ENCODE peak calls at places on chromosomes 11 and 22, in four cellular contexts. U is OCI-LY7, Z is fibroblast of pulmonary artery, F is GM12865. K is an unnamed sample.
A peak's percentile ranks its signal among the peaks of the same experiment; 100 is the strongest.

GRCh38 chr22:24118689-24119384 is 62.5 kb upstream of the SUSD2 start:
- DNase-seq in U (no peak), Z (no peak), F (no peak), K (no peak)

GRCh38 chr11:116037851-116038250 is 533.6 kb upstream of the CADM1 start:
- DNase-seq in U (no peak), Z (no peak), F (no peak), K (no peak)

GRCh38 chr11:43947815-43948214 is 5.4 kb downstream of the C11orf96 start:
- DNase-seq in U (no peak), Z (no peak), F (no peak), K (no peak)

GRCh38 chr11:76769645-76770586 is 13.2 kb upstream of the TSKU start:
- DNase-seq in U (no peak), Z (peak; percentile 31), F (no peak), K (no peak)

GRCh38 chr11:72721689-72722049 is 30.5 kb downstream of the ARAP1 start:
- DNase-seq in U (peak; percentile 46), Z (peak; percentile 42), F (peak; percentile 42), K (no peak)

GRCh38 chr11:20248345-20248744 is 88.1 kb upstream of the DBX1 start:
- DNase-seq in U (no peak), Z (no peak), F (no peak), K (no peak)

GRCh38 chr22:44172370-44173108 is 8.2 kb upstream of the PARVG start:
- DNase-seq in U (no peak), Z (no peak), F (peak; percentile 67), K (no peak)

GRCh38 chr11:31442086-31442485 is 67.3 kb downstream of the IMMP1L start:
- DNase-seq in U (no peak), Z (no peak), F (no peak), K (no peak)

GRCh38 chr11:46505741-46506485 is 87.9 kb downstream of the AMBRA1 start:
- DNase-seq in U (no peak), Z (no peak), F (no peak), K (no peak)

GRCh38 chr11:10117709-10118341 is 176.2 kb downstream of the SBF2 start:
- DNase-seq in U (no peak), Z (peak; percentile 81), F (no peak), K (no peak)

GRCh38 chr11:130602700-130603584 is 154.5 kb downstream of the ADAMTS15 start:
- DNase-seq in U (no peak), Z (no peak), F (no peak), K (no peak)

GRCh38 chr11:133934599-133935550 is 21.9 kb downstream of the IGSF9B start:
- DNase-seq in U (no peak), Z (peak; percentile 62), F (peak; percentile 14), K (no peak)

GRCh38 chr11:128678017-128678416 is 15.9 kb upstream of the FLI1 start:
- DNase-seq in U (no peak), Z (no peak), F (no peak), K (no peak)

GRCh38 chr11:73152861-73153483 is 10.9 kb upstream of the FCHSD2 start:
- DNase-seq in U (peak; percentile 98), Z (no peak), F (peak; percentile 98), K (peak; percentile 41)

GRCh38 chr11:34155057-34155758 is 49.8 kb downstream of the NAT10 start:
- DNase-seq in U (no peak), Z (no peak), F (no peak), K (no peak)

GRCh38 chr11:46391578-46392420 is at the start of gene CHRM4:
- DNase-seq in U (no peak), Z (peak; percentile 34), F (no peak), K (no peak)

GRCh38 chr11:44817207-44817944 is 90.6 kb downstream of the TSPAN18 start:
- DNase-seq in U (no peak), Z (peak; percentile 13), F (no peak), K (no peak)

GRCh38 chr11:61092280-61092766 is 10.0 kb upstream of the CD5 start:
- DNase-seq in U (no peak), Z (no peak), F (peak; percentile 65), K (no peak)

GRCh38 chr11:107468596-107468995 is 11.0 kb upstream of the CWF19L2 start:
- DNase-seq in U (no peak), Z (peak; percentile 55), F (no peak), K (no peak)

GRCh38 chr11:6799402-6799801 is at the start of gene OR6A2:
- DNase-seq in U (no peak), Z (no peak), F (no peak), K (no peak)

GRCh38 chr11:117690484-117691205 is 106.4 kb downstream of the DSCAML1 start:
- DNase-seq in U (no peak), Z (no peak), F (peak; percentile 18), K (no peak)

GRCh38 chr22:23182289-23183106 is 2.2 kb downstream of the BCR start:
- DNase-seq in U (peak; percentile 52), Z (no peak), F (peak; percentile 67), K (no peak)

GRCh38 chr22:32583074-32583677 is 108.6 kb downstream of the FBXO7 start:
- DNase-seq in U (no peak), Z (no peak), F (no peak), K (no peak)

GRCh38 chr11:57775474-57775873 is 13.9 kb downstream of the CTNND1 start:
- DNase-seq in U (no peak), Z (no peak), F (no peak), K (no peak)

GRCh38 chr11:15909937-15910598 is 446.3 kb downstream of the SOX6 start:
- DNase-seq in U (no peak), Z (no peak), F (no peak), K (no peak)

GRCh38 chr22:37154925-37155712 is 5.4 kb upstream of the IL2RB start:
- DNase-seq in U (no peak), Z (no peak), F (peak; percentile 84), K (no peak)

GRCh38 chr11:74937696-74938475 is 11.0 kb downstream of the XRRA1 start:
- DNase-seq in U (no peak), Z (peak; percentile 48), F (no peak), K (no peak)

GRCh38 chr11:92769125-92769524 is 200.3 kb upstream of the MTNR1B start:
- DNase-seq in U (no peak), Z (no peak), F (no peak), K (no peak)

GRCh38 chr22:24289138-24289537 is 18.5 kb downstream of the SPECC1L start:
- DNase-seq in U (no peak), Z (peak; percentile 84), F (no peak), K (no peak)

GRCh38 chr11:47886096-47886495 is 37.9 kb upstream of the NUP160 start:
- DNase-seq in U (no peak), Z (peak; percentile 84), F (no peak), K (no peak)

GRCh38 chr11:18704045-18704645 is 5.6 kb downstream of the TMEM86A start:
- DNase-seq in U (no peak), Z (no peak), F (no peak), K (no peak)

GRCh38 chr11:30479899-30480298 is 106.3 kb downstream of the MPPED2 start:
- DNase-seq in U (no peak), Z (no peak), F (no peak), K (no peak)

GRCh38 chr11:76669901-76670474 is 559 bp downstream of the LRRC32 start:
- DNase-seq in U (peak; percentile 52), Z (peak; percentile 83), F (no peak), K (peak; percentile 79)

DNA sequence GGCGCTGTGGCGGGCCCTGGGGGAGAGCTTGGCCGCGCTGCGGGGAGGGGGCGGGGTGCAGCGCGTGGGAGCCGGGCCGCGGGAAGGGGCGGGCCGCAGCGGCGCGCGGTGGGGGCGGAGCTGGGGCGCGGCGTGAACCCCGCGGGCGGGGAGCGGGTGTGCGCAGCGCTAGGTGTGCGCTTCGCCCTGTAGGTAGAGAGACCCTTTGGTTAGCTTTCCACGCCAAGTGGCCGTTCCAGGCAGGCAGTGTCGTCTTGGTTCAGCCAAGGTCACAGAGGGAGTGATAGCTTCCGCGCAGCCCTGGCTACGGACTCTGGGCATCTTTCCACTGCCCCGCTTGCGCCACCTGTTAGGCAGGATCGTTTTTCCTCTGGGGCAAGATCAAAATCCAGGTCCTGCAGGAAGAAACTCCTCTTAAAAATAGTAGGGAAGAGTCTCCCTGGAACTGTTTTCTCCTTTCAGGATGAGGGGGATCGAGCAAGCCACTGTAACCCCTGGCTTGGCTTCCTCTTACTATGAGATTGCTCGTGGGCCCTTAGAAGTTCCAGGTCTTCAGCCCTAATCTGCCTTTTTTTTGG is 434 bp downstream of the BANF1 start:
- DNase-seq in U (no peak), Z (peak; percentile 53), F (no peak), K (no peak)
- TF ChIP-seq CTCF in U (peak; percentile 41), Z (peak; percentile 18), F (no peak), K (peak; percentile 30)

DNA sequence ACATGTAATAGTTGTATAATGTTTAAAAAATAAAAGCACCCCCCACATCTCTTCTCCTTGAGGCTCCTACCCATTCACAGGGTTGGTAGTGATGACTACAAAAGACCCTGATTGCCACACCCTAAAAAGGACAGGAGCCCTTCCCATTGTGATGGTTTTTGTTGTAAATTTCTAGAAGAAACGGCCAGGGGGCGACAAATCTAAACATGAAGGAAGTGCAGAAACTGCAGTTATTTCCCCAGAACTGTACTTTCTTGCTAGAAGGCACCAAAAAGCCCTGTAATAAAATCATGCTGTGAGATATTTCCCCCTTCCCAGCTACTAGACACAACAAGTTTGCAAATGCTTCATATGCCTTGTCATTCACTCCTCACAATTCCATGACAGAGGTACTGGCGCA is 10.8 kb downstream of the PRR5L start:
- DNase-seq in U (no peak), Z (peak; percentile 74), F (no peak), K (no peak)
- TF ChIP-seq CTCF in U (peak; percentile 45), Z (peak; percentile 69), F (peak; percentile 3), K (peak; percentile 87)

GRCh38 chr11:105000167-105000566 is 22.8 kb downstream of the CASP5 start:
- DNase-seq in U (no peak), Z (peak; percentile 11), F (peak; percentile 19), K (no peak)
- TF ChIP-seq CTCF in U (no peak), Z (peak; percentile 10), F (peak; percentile 8), K (no peak)

GRCh38 chr22:42619261-42620063 is 4.8 kb upstream of the POLDIP3 start:
- DNase-seq in U (no peak), Z (no peak), F (no peak), K (no peak)

GRCh38 chr22:42622061-42622710 is 7.5 kb upstream of the POLDIP3 start:
- DNase-seq in U (no peak), Z (no peak), F (no peak), K (no peak)

GRCh38 chr22:42620084-42620483 is 5.4 kb upstream of the POLDIP3 start:
- DNase-seq in U (no peak), Z (no peak), F (no peak), K (no peak)

GRCh38 chr22:42623301-42623751 is 8.6 kb upstream of the POLDIP3 start:
- DNase-seq in U (peak; percentile 80), Z (no peak), F (peak; percentile 63), K (no peak)

DNA sequence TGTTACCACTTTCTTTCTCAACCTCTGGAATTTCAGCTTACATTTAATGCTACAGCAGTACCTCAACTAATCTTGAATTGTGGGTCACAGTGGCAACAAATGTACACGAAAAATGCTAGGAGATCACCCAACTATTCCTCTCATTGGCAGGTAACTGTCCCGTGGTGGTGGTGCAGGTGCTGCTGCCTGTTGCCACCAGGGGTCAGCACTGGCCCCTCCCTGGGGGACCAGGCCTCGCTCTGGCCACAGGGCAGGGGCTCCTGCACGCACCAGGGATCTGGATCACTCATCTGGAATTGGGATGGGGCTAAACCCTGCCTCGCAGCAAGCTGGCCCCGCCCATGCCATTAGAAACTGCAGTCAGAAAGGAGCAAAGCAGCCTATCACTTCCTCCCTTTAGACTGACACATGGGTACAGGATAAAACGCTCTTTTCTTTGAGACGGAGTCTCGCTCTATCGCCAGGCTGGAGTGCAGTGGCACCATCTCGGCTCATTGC is 6.9 kb upstream of the POLDIP3 start:
- DNase-seq in U (peak; percentile 73), Z (peak; percentile 65), F (peak; percentile 68), K (no peak)
- TF ChIP-seq CTCF in U (peak; percentile 96), Z (peak; percentile 94), F (peak; percentile 95), K (peak; percentile 96)

GRCh38 chr22:25898707-25899365 is 156.8 kb downstream of the MYO18B start:
- DNase-seq in U (no peak), Z (no peak), F (peak; percentile 29), K (no peak)
- TF ChIP-seq CTCF in U (peak; percentile 58), Z (peak; percentile 6), F (peak; percentile 41), K (no peak)